ENCODE peak calls at places on chromosomes 5 and 9, in nine cellular contexts. P is GM06990, Z is omental fat pad, S is heart left ventricle, B is GM20000, K is AG04449, H is AG10803, V is tibial artery, A is GM13977. E is an unnamed sample.

GRCh38 chr5:9613360-9613759 is 16.8 kb downstream of the TAS2R1 start:
- DNase-seq in P (no peak), Z (no peak), S (no peak), B (no peak), K (no peak), H (no peak), V (no peak), A (no peak), E (no peak)

GRCh38 chr5:163569284-163569683 is 63.9 kb downstream of the MAT2B start:
- DNase-seq in P (no peak), Z (no peak), S (no peak), B (no peak), K (no peak), H (peak), V (no peak), A (no peak), E (no peak)

GRCh38 chr9:135216236-135216635 is 128.8 kb downstream of the OLFM1 start:
- DNase-seq in P (no peak), Z (no peak), S (peak), B (no peak), K (no peak), H (no peak), V (peak), A (no peak), E (no peak)

GRCh38 chr5:146510528-146510927 is 5.5 kb downstream of the GPR151 start:
- DNase-seq in P (no peak), Z (no peak), S (no peak), B (no peak), K (peak), H (peak), V (no peak), A (no peak), E (peak)

GRCh38 chr5:68114641-68115040 is 100.9 kb upstream of the PIK3R1 start:
- DNase-seq in P (no peak), Z (no peak), S (no peak), B (no peak), K (peak), H (peak), V (no peak), A (no peak), E (peak)

GRCh38 chr9:4220361-4220760 is 79.5 kb downstream of the GLIS3 start:
- DNase-seq in P (no peak), Z (no peak), S (no peak), B (no peak), K (no peak), H (no peak), V (no peak), A (no peak), E (no peak)

GRCh38 chr9:96441798-96442445 is 8.0 kb upstream of the HABP4 start:
- DNase-seq in P (peak), Z (no peak), S (no peak), B (peak), K (no peak), H (no peak), V (no peak), A (peak), E (peak)

GRCh38 chr5:132211787-132212186 is 15.9 kb downstream of the P4HA2 start:
- DNase-seq in P (no peak), Z (no peak), S (peak), B (no peak), K (no peak), H (peak), V (no peak), A (no peak), E (no peak)

GRCh38 chr5:149063017-149063687 is at the start of gene SH3TC2:
- DNase-seq in P (no peak), Z (no peak), S (peak), B (no peak), K (no peak), H (peak), V (no peak), A (no peak), E (peak)

GRCh38 chr9:137028281-137029057 is 432 bp upstream of the ABCA2 start:
- DNase-seq in P (peak), Z (no peak), S (peak), B (peak), K (no peak), H (peak), V (peak), A (peak), E (peak)
- TF ChIP-seq CTCF in P (peak), Z (no peak), S (peak), B (peak), K (peak), H (peak), V (peak), A (peak), E (no peak)

GRCh38 chr5:77628840-77629552 is 9.5 kb downstream of the OTP start:
- DNase-seq in P (no peak), Z (no peak), S (no peak), B (no peak), K (no peak), H (no peak), V (no peak), A (peak), E (no peak)
- TF ChIP-seq CTCF in P (peak), Z (no peak), S (no peak), B (no peak), K (no peak), H (no peak), V (no peak), A (no peak), E (no peak)

GRCh38 chr9:88783613-88784230 is 207.5 kb upstream of the S1PR3 start:
- DNase-seq in P (no peak), Z (no peak), S (no peak), B (no peak), K (no peak), H (no peak), V (no peak), A (no peak), E (no peak)

GRCh38 chr9:88782931-88783451 is 208.3 kb upstream of the S1PR3 start:
- DNase-seq in P (no peak), Z (no peak), S (no peak), B (no peak), K (no peak), H (peak), V (no peak), A (no peak), E (no peak)

GRCh38 chr9:88784960-88785359 is 206.3 kb upstream of the S1PR3 start:
- DNase-seq in P (no peak), Z (no peak), S (no peak), B (no peak), K (no peak), H (no peak), V (no peak), A (no peak), E (no peak)

GRCh38 chr9:88777498-88778312 is 213.6 kb upstream of the S1PR3 start:
- DNase-seq in P (peak), Z (no peak), S (peak), B (no peak), K (no peak), H (no peak), V (no peak), A (no peak), E (no peak)

DNA sequence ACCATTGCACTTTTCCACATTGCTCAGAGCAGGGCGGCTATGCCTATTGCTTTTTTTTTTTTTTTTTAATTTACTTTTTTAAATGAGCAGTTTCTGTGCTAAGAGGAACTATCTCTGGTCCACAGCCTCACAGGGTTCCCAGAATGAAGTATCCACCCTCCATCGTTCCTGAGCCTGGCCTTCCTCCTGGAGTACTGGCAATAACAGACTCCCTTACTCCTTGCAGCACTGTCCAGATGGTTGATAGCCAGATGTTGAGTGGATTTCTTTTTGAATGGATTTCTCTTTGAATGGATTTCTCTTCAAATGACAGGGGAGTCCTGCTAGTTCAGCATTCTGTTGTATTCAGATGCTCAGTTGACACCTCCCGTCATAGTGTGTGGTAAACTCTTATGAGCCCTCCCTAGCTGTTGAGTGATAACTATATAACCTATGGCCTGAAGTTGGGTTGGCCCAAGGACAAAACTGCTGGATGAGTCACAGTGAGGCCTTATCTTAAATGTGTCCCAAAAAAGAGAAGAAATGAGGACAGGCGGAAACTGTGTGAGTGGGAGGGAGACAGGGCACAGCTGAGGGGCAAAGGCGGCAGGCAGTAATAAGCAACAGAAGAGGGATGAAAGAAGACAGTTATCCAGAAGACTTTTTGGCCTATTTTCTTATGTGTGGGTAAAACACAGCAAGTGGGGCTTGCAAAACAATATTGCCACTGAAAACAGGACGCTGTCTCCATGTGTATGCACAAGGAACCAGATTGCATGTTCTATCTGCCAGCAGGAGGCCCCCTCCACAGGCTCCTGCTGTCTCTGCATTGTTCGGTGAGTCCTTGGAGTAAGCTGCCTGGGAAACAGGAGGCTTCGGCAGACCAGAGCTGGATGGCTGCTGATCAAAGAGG is 209.5 kb upstream of the S1PR3 start:
- DNase-seq in P (no peak), Z (no peak), S (peak), B (no peak), K (no peak), H (no peak), V (peak), A (no peak), E (peak)
- TF ChIP-seq CTCF in P (no peak), Z (no peak), S (peak), B (no peak), K (peak), H (peak), V (no peak), A (no peak), E (peak)

DNA sequence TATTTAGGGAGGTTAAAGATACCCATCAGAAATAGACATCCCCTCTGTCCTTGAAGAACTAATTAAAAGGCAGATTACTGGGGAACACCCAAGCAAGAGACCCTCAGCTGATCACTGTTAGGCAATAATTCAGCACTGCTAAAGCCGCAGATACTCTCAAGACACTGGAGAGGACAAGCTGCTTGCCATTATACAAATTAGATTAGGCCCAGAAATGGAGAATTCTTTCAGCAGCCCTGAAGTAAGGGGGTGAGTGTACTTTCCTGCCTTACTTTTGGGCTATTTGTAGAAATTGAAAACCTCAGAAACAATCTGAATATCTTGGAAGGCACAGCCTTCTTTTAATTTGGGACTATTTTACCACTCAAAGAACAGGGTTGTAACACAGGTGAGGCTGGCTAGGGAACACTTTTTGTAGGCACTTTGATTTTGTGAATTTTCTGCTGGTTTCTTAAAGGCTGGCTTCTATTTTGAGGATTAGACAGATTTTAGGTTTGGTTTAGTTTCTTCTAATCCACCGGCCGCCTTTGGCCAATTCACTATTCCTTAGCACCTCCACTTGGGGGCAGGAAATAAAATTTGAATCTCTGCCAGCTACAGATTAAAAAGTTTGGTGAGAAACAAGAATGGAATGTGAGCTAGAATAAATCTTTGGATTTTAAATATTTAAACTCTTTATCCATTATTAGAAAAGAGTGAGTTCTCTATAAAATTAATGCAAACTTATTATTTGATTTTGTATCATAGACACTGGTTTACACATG is 106.0 kb downstream of the SMARCA2 start:
- DNase-seq in P (no peak), Z (no peak), S (no peak), B (no peak), K (no peak), H (peak), V (no peak), A (no peak), E (peak)
- TF ChIP-seq CTCF in P (no peak), Z (no peak), S (peak), B (no peak), K (no peak), H (peak), V (no peak), A (no peak), E (no peak)

DNA sequence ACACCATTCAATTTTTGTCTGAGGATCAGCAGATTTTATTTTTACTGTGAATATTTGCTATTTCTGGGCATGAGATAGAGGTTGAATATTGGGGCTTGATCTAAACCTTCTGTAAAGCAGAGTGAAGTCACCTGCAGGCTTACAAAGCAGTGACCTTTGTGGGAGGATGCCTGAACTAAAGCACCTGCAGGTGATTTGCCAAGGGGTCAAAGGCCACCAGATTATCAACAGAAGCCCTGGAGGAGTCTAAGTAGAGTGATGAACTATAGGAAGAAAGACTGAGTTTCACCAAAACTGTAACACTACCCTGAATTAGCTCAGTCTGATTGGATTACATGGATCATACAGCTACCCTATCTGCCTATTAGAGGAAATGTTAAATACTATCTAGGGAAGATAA is 144.3 kb upstream of the PRLR start:
- DNase-seq in P (no peak), Z (no peak), S (no peak), B (no peak), K (no peak), H (no peak), V (no peak), A (no peak), E (no peak)
- TF ChIP-seq CTCF in P (no peak), Z (no peak), S (no peak), B (no peak), K (no peak), H (no peak), V (no peak), A (no peak), E (no peak)

GRCh38 chr5:111061618-111062017 is 9.9 kb upstream of the TSLP start:
- DNase-seq in P (no peak), Z (no peak), S (no peak), B (no peak), K (no peak), H (no peak), V (no peak), A (no peak), E (no peak)

GRCh38 chr5:111060169-111060568 is 11.3 kb upstream of the TSLP start:
- DNase-seq in P (no peak), Z (no peak), S (no peak), B (no peak), K (no peak), H (no peak), V (no peak), A (no peak), E (no peak)

GRCh38 chr5:111068208-111068607 is 3.3 kb upstream of the TSLP start:
- DNase-seq in P (no peak), Z (no peak), S (no peak), B (no peak), K (no peak), H (no peak), V (no peak), A (no peak), E (peak)

GRCh38 chr5:111066261-111066938 is 5.1 kb upstream of the TSLP start:
- DNase-seq in P (no peak), Z (no peak), S (no peak), B (no peak), K (no peak), H (no peak), V (no peak), A (no peak), E (no peak)

DNA sequence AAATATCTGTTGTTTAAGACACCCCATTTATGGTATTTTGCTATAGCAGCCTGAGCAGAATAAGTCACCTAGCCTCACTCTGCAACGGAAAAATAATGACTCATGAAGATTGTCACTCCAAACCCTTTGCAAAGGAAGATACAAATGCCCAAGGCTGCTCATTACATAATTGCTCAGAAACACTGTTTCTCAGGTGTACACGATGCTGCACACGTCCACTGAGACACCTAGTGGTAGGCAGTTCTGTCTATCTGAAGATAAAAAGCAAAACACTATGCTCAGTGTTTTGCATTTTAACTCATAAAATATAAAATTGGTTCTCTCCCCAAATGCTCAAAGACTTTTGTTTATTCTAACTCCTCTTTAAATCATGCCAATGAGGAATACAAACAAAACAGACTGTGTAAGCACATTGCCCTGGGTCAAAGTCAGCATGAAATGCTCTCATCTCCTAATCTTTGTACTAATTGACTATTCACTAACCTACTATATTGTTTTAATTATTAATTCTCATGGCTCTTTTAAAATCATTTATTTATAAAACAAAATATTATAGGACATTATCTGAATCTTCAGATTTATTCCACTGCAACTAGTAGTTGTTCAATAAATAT is 7.7 kb upstream of the TSLP start:
- DNase-seq in P (no peak), Z (no peak), S (no peak), B (peak), K (no peak), H (no peak), V (no peak), A (peak), E (no peak)
- TF ChIP-seq CTCF in P (peak), Z (no peak), S (no peak), B (peak), K (peak), H (peak), V (peak), A (peak), E (peak)

GRCh38 chr9:35726876-35727438 is 5.0 kb downstream of the TLN1 start:
- DNase-seq in P (peak), Z (no peak), S (peak), B (peak), K (no peak), H (peak), V (peak), A (no peak), E (peak)
- TF ChIP-seq CTCF in P (peak), Z (no peak), S (no peak), B (peak), K (peak), H (peak), V (no peak), A (peak), E (no peak)

DNA sequence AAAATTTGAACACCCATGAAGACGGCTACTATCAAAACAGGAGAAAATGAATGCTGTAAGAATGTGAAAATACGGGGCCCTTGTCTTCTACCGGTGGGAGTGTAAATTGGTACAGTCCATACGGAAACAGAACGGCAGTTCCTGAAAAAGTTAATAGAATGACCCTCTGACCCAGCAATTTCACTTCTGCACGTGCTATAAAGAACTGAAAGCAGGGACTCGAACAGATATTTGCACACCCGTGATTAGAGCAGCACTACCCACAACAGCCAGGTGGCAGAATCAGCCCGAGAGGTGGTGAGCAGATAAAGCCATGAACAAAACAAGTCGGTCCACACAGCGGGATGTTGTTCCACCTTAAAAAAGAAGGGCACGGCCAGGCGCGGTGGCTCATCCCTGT is 22.6 kb upstream of the SLC12A7 start:
- DNase-seq in P (peak), Z (no peak), S (no peak), B (peak), K (no peak), H (no peak), V (no peak), A (peak), E (no peak)
- TF ChIP-seq CTCF in P (peak), Z (no peak), S (no peak), B (no peak), K (no peak), H (no peak), V (no peak), A (peak), E (no peak)

GRCh38 chr5:62305715-62306493 is at the start of gene KIF2A:
- DNase-seq in P (peak), Z (peak), S (peak), B (peak), K (peak), H (peak), V (peak), A (peak), E (peak)
- TF ChIP-seq CTCF in P (peak), Z (no peak), S (no peak), B (no peak), K (peak), H (peak), V (peak), A (no peak), E (no peak)

GRCh38 chr5:88657166-88657565 is 225.8 kb downstream of the MEF2C start:
- DNase-seq in P (no peak), Z (no peak), S (no peak), B (no peak), K (no peak), H (no peak), V (no peak), A (no peak), E (no peak)

GRCh38 chr5:88658005-88658404 is 225.0 kb downstream of the MEF2C start:
- DNase-seq in P (no peak), Z (no peak), S (no peak), B (no peak), K (no peak), H (no peak), V (no peak), A (no peak), E (no peak)

GRCh38 chr5:88659529-88660325 is 223.3 kb downstream of the MEF2C start:
- DNase-seq in P (peak), Z (no peak), S (no peak), B (no peak), K (no peak), H (no peak), V (no peak), A (peak), E (no peak)

GRCh38 chr5:88653471-88653870 is 229.5 kb downstream of the MEF2C start:
- DNase-seq in P (no peak), Z (no peak), S (no peak), B (no peak), K (no peak), H (no peak), V (no peak), A (no peak), E (no peak)

DNA sequence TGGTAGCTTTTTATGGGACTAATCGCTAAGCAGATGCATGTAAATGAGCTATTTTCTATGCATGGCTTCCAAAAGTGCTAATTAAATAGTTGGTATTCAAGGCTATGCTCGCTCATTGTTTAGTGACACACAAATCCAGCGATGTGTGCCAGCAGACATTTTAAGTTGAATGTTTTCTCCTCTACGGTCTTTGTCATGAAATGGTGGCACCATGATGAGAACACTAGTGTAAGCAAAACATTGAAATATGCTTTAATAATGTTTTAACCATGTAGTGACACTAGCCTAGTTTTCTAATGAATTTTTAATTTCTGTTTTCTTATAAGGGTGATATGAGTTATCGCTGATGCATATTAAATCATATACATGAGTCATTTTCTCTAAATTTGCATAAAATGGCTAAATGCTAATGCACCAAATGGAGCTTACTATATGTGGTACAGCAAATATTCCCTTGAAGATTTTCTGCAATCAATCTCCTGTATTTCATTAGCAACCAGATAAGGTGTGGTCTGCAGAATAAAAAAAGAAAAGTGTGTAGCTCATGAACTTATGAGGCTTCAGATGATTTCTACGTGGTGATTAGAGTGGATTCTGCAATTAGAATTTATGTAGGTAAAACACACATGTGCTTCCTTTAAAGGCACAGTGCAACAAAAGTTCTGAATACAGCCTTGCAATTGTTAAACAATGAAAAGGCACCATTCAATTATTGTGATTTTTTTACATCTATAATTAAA is 226.6 kb downstream of the MEF2C start:
- DNase-seq in P (no peak), Z (no peak), S (no peak), B (no peak), K (no peak), H (no peak), V (no peak), A (no peak), E (no peak)
- TF ChIP-seq CTCF in P (no peak), Z (no peak), S (no peak), B (no peak), K (no peak), H (no peak), V (no peak), A (no peak), E (no peak)

E was measured in foreskin fibroblast.